ENCODE peak calls at places on chromosome 10, in four cellular contexts. P is lung, E is H9, X is uterus. V is an unnamed sample.

GRCh38 chr10:88150338-88150737 is 286.9 kb downstream of the PTEN start:
- DNase-seq in E (no peak), P (no peak), X (no peak), V (no peak)

GRCh38 chr10:121332829-121333765 is 265.1 kb downstream of the FGFR2 start:
- DNase-seq in X (no peak), P (no peak), E (no peak), V (no peak)

GRCh38 chr10:36638461-36638860 is 486.9 kb upstream of the ANKRD30A start:
- DNase-seq in P (no peak), E (no peak), X (no peak), V (no peak)

GRCh38 chr10:28291881-28292297 is 11.0 kb downstream of the MPP7 start:
- DNase-seq in P (no peak), E (no peak), X (no peak), V (no peak)

GRCh38 chr10:110983466-110983865 is 64.1 kb downstream of the SHOC2 start:
- DNase-seq in P (no peak), X (no peak), E (no peak), V (no peak)

GRCh38 chr10:118343115-118343514 is 991 bp upstream of the FAM204A start:
- DNase-seq in P (no peak), E (no peak), X (no peak), V (no peak)

GRCh38 chr10:70357447-70358035 is 24.9 kb downstream of the LRRC20 start:
- DNase-seq in X (no peak), P (no peak), E (no peak), V (no peak)

GRCh38 chr10:104367856-104368255 is 14.2 kb downstream of the CFAP58 start:
- DNase-seq in E (no peak), X (no peak), P (no peak), V (no peak)

GRCh38 chr10:116160271-116160670 is 112.7 kb downstream of the GFRA1 start:
- DNase-seq in E (no peak), P (no peak), X (no peak), V (no peak)

GRCh38 chr10:6019010-6019782 is 41.9 kb upstream of the IL15RA start:
- DNase-seq in P (no peak), X (no peak), E (no peak), V (no peak)

DNA sequence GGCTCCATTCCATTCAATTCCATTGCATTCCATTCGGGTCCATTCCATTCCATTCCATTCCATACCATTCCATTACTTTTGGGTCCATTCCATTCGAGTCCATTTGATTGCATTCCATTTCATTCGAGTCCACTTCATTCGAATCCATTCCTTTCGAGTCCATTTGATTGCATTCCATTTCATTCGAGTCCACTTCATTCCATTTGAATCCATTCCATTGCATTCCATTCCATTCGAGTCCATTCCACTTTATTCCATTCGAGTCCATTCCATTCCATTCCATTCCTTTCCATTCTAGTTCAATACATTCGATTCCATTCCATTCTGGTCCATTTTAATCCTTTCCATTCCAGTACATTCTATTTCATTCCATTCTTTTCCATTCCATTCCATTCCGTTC is 334.0 kb downstream of the ZNF33B start:
- DNase-seq in X (no peak), P (no peak), E (no peak), V (no peak)
- H3K9me3 ChIP-seq in X (no peaks in the 10 kb centered on the region), P (peaks cover 18% of the 10 kb centered on the region), E (peaks cover 100% of the 10 kb centered on the region), V (peaks cover 27% of the 10 kb centered on the region)

GRCh38 chr10:131230166-131230565 is 81.4 kb downstream of the TCERG1L start:
- DNase-seq in P (no peak), E (no peak), X (no peak), V (no peak)
- H3K9me3 ChIP-seq in P (peaks cover 4% of the 10 kb centered on the region), E (no peaks in the 10 kb centered on the region), X (no peaks in the 10 kb centered on the region), V (no peaks in the 10 kb centered on the region)

DNA sequence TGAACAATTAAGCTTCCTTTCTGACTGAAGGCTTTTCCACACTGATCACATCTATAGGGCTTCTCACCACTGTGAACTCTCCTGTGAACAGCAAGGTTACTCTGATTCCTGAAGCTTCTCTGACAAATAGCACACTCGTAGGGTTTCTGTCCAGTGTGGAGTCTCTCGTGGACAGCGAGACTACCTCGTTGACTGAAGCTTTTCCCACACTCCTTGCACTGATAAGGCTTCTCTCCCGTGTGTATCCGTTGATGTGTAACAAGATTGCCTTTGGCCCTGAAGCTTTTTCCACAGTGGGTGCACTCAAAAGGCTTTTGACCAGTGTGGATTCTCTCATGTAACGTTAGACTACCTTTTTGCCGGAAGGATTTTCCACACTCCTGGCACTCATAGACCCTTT is 4.4 kb downstream of the ZNF32 start:
- DNase-seq in P (no peak), E (no peak), X (no peak), V (no peak)
- H3K9me3 ChIP-seq in P (peaks cover 22% of the 10 kb centered on the region), E (peaks cover 43% of the 10 kb centered on the region), X (peaks cover 4% of the 10 kb centered on the region), V (peaks cover 41% of the 10 kb centered on the region)

DNA sequence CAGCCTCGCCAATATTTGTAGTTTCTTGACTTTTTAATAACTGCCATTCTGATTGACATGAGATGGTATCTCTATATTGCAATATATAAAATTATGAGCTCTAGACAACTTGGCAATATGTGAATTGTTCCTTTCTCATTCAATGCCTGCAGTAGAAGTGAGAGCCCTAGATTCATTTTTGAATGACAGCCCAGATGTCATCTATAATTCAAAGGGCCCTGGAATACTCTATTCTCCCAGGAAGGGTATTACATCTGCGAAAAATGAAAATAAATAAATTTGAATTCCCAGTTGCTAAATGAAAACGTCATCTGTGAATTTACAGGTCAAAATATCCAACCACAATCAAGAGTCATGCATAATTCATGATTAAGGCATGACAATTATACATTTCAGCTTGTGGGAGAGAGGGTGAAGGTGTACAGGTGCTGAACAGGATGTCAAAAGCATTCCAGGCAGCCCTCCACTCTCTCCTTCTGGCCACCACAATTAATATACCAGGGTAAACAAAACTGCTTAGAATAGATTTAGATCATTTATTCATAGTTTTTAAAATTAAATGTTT is 1147.3 kb downstream of the XPNPEP1 start:
- DNase-seq in E (no peak), P (no peak), X (no peak), V (no peak)
- H3K9me3 ChIP-seq in E (no peaks in the 10 kb centered on the region), P (no peaks in the 10 kb centered on the region), X (no peaks in the 10 kb centered on the region), V (peaks cover 2% of the 10 kb centered on the region)

GRCh38 chr10:130770018-130770630 is 541.4 kb downstream of the TCERG1L start:
- DNase-seq in E (no peak), P (no peak), X (no peak), V (no peak)
- H3K9me3 ChIP-seq in E (no peaks in the 10 kb centered on the region), P (peaks cover 21% of the 10 kb centered on the region), X (no peaks in the 10 kb centered on the region), V (no peaks in the 10 kb centered on the region)

DNA sequence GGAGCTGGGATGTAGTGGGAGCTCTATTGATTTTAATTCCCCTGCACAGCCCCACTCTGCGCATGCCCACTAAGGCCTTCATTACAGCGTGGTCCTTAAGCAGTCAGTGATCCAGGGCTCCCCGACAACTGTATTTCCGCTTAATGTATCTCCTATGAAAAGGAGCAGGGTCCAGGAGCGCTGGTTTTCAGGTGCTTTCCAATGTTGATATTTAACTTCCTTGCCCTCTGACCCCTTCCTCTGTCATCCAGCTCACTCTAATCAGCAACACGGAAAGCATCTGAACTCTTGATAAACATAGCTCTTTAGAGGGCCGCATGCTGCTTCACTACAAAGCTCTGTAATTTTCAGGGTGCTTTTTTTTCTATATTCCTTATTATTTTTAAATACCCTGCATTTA is 466.1 kb upstream of the CELF2 start:
- DNase-seq in E (no peak), X (no peak), P (no peak), V (no peak)
- H3K9me3 ChIP-seq in E (no peaks in the 10 kb centered on the region), X (no peaks in the 10 kb centered on the region), P (peaks cover 3% of the 10 kb centered on the region), V (no peaks in the 10 kb centered on the region)

DNA sequence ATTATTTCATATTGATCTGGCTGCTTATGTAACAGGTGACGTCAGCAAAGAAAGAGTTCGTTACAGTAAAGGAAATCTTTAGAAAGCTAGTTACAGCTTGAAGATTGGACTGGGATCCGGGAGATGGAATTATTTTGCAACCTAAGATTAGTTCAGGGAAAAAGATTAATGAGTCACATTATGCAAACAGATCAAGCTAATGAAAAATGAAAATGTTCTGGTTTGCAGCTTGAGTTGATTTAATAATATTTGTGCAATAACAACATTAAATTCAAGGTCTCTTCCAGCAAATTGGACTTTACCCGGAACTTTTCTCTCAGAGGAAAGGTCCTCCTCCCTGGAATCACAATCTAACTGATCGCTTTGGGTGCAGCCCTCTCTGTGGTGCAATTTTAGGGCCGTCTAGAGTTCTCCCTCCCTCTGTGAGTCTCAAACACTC is 119.5 kb downstream of the OTUD1 start:
- DNase-seq in E (no peak), P (no peak), X (no peak), V (no peak)
- H3K9me3 ChIP-seq in E (no peaks in the 10 kb centered on the region), P (peaks cover 3% of the 10 kb centered on the region), X (no peaks in the 10 kb centered on the region), V (no peaks in the 10 kb centered on the region)

GRCh38 chr10:123860856-123861255 is 30.8 kb downstream of the CPXM2 start:
- DNase-seq in X (no peak), P (no peak), E (no peak), V (no peak)

GRCh38 chr10:123859651-123860045 is 32.0 kb downstream of the CPXM2 start:
- DNase-seq in X (no peak), E (no peak), P (no peak), V (no peak)

GRCh38 chr10:123858039-123858740 is 33.4 kb downstream of the CPXM2 start:
- DNase-seq in E (no peak), X (no peak), P (no peak), V (no peak)

GRCh38 chr10:123858907-123859650 is 32.5 kb downstream of the CPXM2 start:
- DNase-seq in E (no peak), P (no peak), X (no peak), V (no peak)

DNA sequence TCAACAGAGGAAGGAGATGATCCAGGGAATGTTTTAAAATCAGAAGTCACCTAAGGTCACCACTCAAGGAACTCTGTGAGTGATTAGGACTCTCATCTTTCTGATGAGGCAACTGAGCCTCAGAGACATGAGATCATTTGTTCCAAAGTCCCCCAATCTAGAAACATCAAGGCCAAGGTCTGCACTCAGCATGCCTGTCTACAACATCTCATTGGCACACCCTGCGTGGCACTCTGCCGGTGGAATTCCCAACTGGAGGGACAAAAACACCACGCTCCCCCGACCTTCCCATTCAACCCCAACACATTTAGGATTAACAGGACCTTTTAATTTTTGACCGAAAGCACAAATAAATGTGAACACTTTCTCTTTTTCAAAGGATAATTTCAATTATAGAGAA is 31.4 kb downstream of the CPXM2 start:
- DNase-seq in X (no peak), P (no peak), E (no peak), V (no peak)
- H3K9me3 ChIP-seq in X (no peaks in the 10 kb centered on the region), P (peaks cover 1% of the 10 kb centered on the region), E (no peaks in the 10 kb centered on the region), V (no peaks in the 10 kb centered on the region)

GRCh38 chr10:130337305-130337640 is 201.1 kb downstream of the GLRX3 start:
- DNase-seq in E (no peak), P (no peak), X (no peak), V (no peak)
- H3K9me3 ChIP-seq in E (no peaks in the 10 kb centered on the region), P (no peaks in the 10 kb centered on the region), X (no peaks in the 10 kb centered on the region), V (no peaks in the 10 kb centered on the region)

V was measured in T-helper 17 cell.